ENCODE peak calls at places on chromosomes 7 and 10, in five cellular contexts. R, A, H, X and W are unnamed samples.

GRCh38 chr10:80596391-80597257 is 58.9 kb downstream of the SH2D4B start:
- DNase-seq in R (peak), A (peak), H (peak), X (no peak), W (no peak)

GRCh38 chr7:100965051-100965722 is 4.2 kb upstream of the MUC12 start:
- DNase-seq in R (no peak), A (no peak), H (no peak), X (no peak), W (no peak)

GRCh38 chr10:76973515-76974289 is 663.9 kb downstream of the KCNMA1 start:
- DNase-seq in R (no peak), A (no peak), H (peak), X (no peak), W (no peak)

GRCh38 chr10:21527634-21528451 is 2.4 kb upstream of the SKIDA1 start:
- DNase-seq in R (no peak), A (no peak), H (peak), X (no peak), W (no peak)

GRCh38 chr10:126243976-126244375 is 144.3 kb downstream of the ADAM12 start:
- DNase-seq in R (no peak), A (no peak), H (peak), X (no peak), W (no peak)

GRCh38 chr7:138324905-138325304 is 135.2 kb upstream of the TRIM24 start:
- DNase-seq in R (no peak), A (no peak), H (no peak), X (no peak), W (no peak)

GRCh38 chr7:97442-97841 is 94.9 kb upstream of the FAM20C start:
- DNase-seq in R (no peak), A (no peak), H (no peak), X (no peak), W (no peak)

GRCh38 chr7:46739378-46740234 is 818.5 kb upstream of the IGFBP3 start:
- DNase-seq in R (no peak), A (no peak), H (no peak), X (no peak), W (no peak)

GRCh38 chr10:36880898-36881297 is 244.5 kb upstream of the ANKRD30A start:
- DNase-seq in R (no peak), A (no peak), H (peak), X (no peak), W (no peak)

GRCh38 chr10:99119258-99119748 is 116.3 kb downstream of the HPSE2 start:
- DNase-seq in R (no peak), A (no peak), H (no peak), X (no peak), W (no peak)

GRCh38 chr10:107576746-107577145 is 412.2 kb upstream of the SORCS1 start:
- DNase-seq in R (no peak), A (peak), H (peak), X (no peak), W (no peak)

GRCh38 chr10:90965720-90966119 is 44.8 kb upstream of the ANKRD1 start:
- DNase-seq in R (no peak), A (no peak), H (no peak), X (no peak), W (no peak)

GRCh38 chr7:7424151-7424873 is 111.4 kb downstream of the COL28A1 start:
- DNase-seq in R (peak), A (peak), H (peak), X (peak), W (peak)

GRCh38 chr10:44008270-44008916 is 359.7 kb upstream of the ZNF32 start:
- DNase-seq in R (no peak), A (no peak), H (peak), X (no peak), W (no peak)

GRCh38 chr7:23893942-23894890 is 184.2 kb downstream of the STK31 start:
- DNase-seq in R (no peak), A (no peak), H (no peak), X (no peak), W (no peak)

GRCh38 chr7:101891936-101892640 is 74.7 kb downstream of the CUX1 start:
- DNase-seq in R (no peak), A (no peak), H (peak), X (no peak), W (no peak)

GRCh38 chr10:42242135-42242805 is 396.1 kb downstream of the ZNF33B start:
- DNase-seq in R (no peak), A (no peak), H (no peak), X (no peak), W (no peak)

GRCh38 chr7:140564643-140565042 is 76.0 kb downstream of the DENND2A start:
- DNase-seq in R (no peak), A (no peak), H (no peak), X (no peak), W (no peak)